ENCODE peak calls at places on chromosomes 16 and 17, in four cellular contexts. One of them, this sample, is unnamed.

GRCh38 chr17:47131761-47132160 is 57.3 kb downstream of the CDC27 start:
- DNase-seq in endothelial cell of umbilical vein: no peak
- DNase-seq in IMR-90: peak; percentile 26
- DNase-seq in heart left ventricle: no peak
- DNase-seq in this sample: no peak

GRCh38 chr16:82965808-82966207 is 339.0 kb downstream of the CDH13 start:
- DNase-seq in endothelial cell of umbilical vein: no peak
- DNase-seq in IMR-90: no peak
- DNase-seq in heart left ventricle: no peak
- DNase-seq in this sample: no peak

GRCh38 chr17:42568341-42569111 is 1.6 kb downstream of the MLX start:
- DNase-seq in endothelial cell of umbilical vein: no peak
- DNase-seq in IMR-90: no peak
- DNase-seq in heart left ventricle: no peak
- DNase-seq in this sample: no peak

GRCh38 chr17:44759096-44759915 is 518 bp downstream of the ADAM11 start:
- DNase-seq in endothelial cell of umbilical vein: no peak
- DNase-seq in IMR-90: no peak
- DNase-seq in heart left ventricle: peak; percentile 27
- DNase-seq in this sample: no peak

GRCh38 chr17:50501054-50501453 is 7.2 kb upstream of the MYCBPAP start:
- DNase-seq in endothelial cell of umbilical vein: peak; percentile 42
- DNase-seq in IMR-90: no peak
- DNase-seq in heart left ventricle: no peak
- DNase-seq in this sample: no peak

GRCh38 chr17:7021993-7022778 is 664 bp upstream of the BCL6B start:
- DNase-seq in endothelial cell of umbilical vein: peak; percentile 97
- DNase-seq in IMR-90: peak; percentile 36
- DNase-seq in heart left ventricle: peak; percentile 85
- DNase-seq in this sample: peak; percentile 71

GRCh38 chr16:68396481-68396880 is 51.8 kb downstream of the SMPD3 start:
- DNase-seq in endothelial cell of umbilical vein: peak; percentile 43
- DNase-seq in IMR-90: peak; percentile 58
- DNase-seq in heart left ventricle: no peak
- DNase-seq in this sample: no peak

GRCh38 chr16:8924214-8924613 is 39.5 kb downstream of the USP7 start:
- DNase-seq in endothelial cell of umbilical vein: no peak
- DNase-seq in IMR-90: no peak
- DNase-seq in heart left ventricle: peak; percentile 72
- DNase-seq in this sample: no peak

GRCh38 chr16:10575506-10576130 is 4.8 kb downstream of the EMP2 start:
- DNase-seq in endothelial cell of umbilical vein: no peak
- DNase-seq in IMR-90: no peak
- DNase-seq in heart left ventricle: no peak
- DNase-seq in this sample: no peak

GRCh38 chr17:20263595-20263994 is 203.7 kb downstream of the LGALS9B start:
- DNase-seq in endothelial cell of umbilical vein: no peak
- DNase-seq in IMR-90: peak; percentile 61
- DNase-seq in heart left ventricle: no peak
- DNase-seq in this sample: no peak

GRCh38 chr17:71438631-71439146 is 682.1 kb upstream of the SOX9 start:
- DNase-seq in endothelial cell of umbilical vein: peak; percentile 1
- DNase-seq in IMR-90: peak; percentile 98
- DNase-seq in heart left ventricle: no peak
- DNase-seq in this sample: no peak

GRCh38 chr17:4270746-4271145 is 7.0 kb upstream of the ANKFY1 start:
- DNase-seq in endothelial cell of umbilical vein: no peak
- DNase-seq in IMR-90: no peak
- DNase-seq in heart left ventricle: no peak
- DNase-seq in this sample: no peak

GRCh38 chr16:88357306-88358032 is 25.3 kb upstream of the ZNF469 start:
- DNase-seq in endothelial cell of umbilical vein: no peak
- DNase-seq in IMR-90: no peak
- DNase-seq in heart left ventricle: no peak
- DNase-seq in this sample: no peak

GRCh38 chr16:10558746-10559641 is 21.4 kb downstream of the EMP2 start:
- DNase-seq in endothelial cell of umbilical vein: peak; percentile 52
- DNase-seq in IMR-90: no peak
- DNase-seq in heart left ventricle: peak; percentile 86
- DNase-seq in this sample: peak; percentile 65

GRCh38 chr17:77489898-77490265 is 349.1 kb downstream of the SEC14L1 start:
- DNase-seq in endothelial cell of umbilical vein: no peak
- DNase-seq in IMR-90: no peak
- DNase-seq in heart left ventricle: peak; percentile 95
- DNase-seq in this sample: peak; percentile 96

GRCh38 chr17:74156878-74157277 is 46.6 kb upstream of the RPL38 start:
- DNase-seq in endothelial cell of umbilical vein: no peak
- DNase-seq in IMR-90: no peak
- DNase-seq in heart left ventricle: no peak
- DNase-seq in this sample: no peak

GRCh38 chr17:33927732-33928133 is 327.4 kb upstream of the CCL2 start:
- DNase-seq in endothelial cell of umbilical vein: no peak
- DNase-seq in IMR-90: peak; percentile 29
- DNase-seq in heart left ventricle: no peak
- DNase-seq in this sample: no peak

GRCh38 chr16:66668777-66669444 is 27.6 kb downstream of the CMTM4 start:
- DNase-seq in endothelial cell of umbilical vein: no peak
- DNase-seq in IMR-90: peak; percentile 66
- DNase-seq in heart left ventricle: no peak
- DNase-seq in this sample: no peak

GRCh38 chr16:58306327-58306726 is 11.5 kb upstream of the PRSS54 start:
- DNase-seq in endothelial cell of umbilical vein: peak; percentile 30
- DNase-seq in IMR-90: peak; percentile 24
- DNase-seq in heart left ventricle: no peak
- DNase-seq in this sample: no peak

GRCh38 chr17:61390479-61390791 is 9.2 kb upstream of the TBX2 start:
- DNase-seq in endothelial cell of umbilical vein: no peak
- DNase-seq in IMR-90: no peak
- DNase-seq in heart left ventricle: peak; percentile 35
- DNase-seq in this sample: no peak
- H3K27me3 ChIP-seq in endothelial cell of umbilical vein: peaks cover 13% of the 10 kb centered on the region
- H3K27me3 ChIP-seq in IMR-90: no peaks in the 10 kb centered on the region
- H3K27me3 ChIP-seq in heart left ventricle: peaks cover under 1% of the 10 kb centered on the region
- H3K27me3 ChIP-seq in this sample: no peaks in the 10 kb centered on the region

GRCh38 chr16:26053889-26054288 is 362.1 kb downstream of the HS3ST4 start:
- DNase-seq in endothelial cell of umbilical vein: no peak
- DNase-seq in IMR-90: no peak
- DNase-seq in heart left ventricle: no peak
- DNase-seq in this sample: no peak
- H3K4me1 ChIP-seq in endothelial cell of umbilical vein: no peaks in the 10 kb centered on the region
- H3K4me1 ChIP-seq in IMR-90: no peaks in the 10 kb centered on the region
- H3K4me1 ChIP-seq in heart left ventricle: no peaks in the 10 kb centered on the region
- H3K4me1 ChIP-seq in this sample: no peaks in the 10 kb centered on the region

GRCh38 chr16:30561212-30561816 is 3.1 kb upstream of the ZNF764 start:
- DNase-seq in endothelial cell of umbilical vein: peak; percentile 31
- DNase-seq in IMR-90: no peak
- DNase-seq in heart left ventricle: peak; percentile 58
- DNase-seq in this sample: no peak
- TF ChIP-seq POLR2A in endothelial cell of umbilical vein: peak; percentile 39
- TF ChIP-seq POLR2A in IMR-90: no peak
- TF ChIP-seq POLR2A in heart left ventricle: no peak
- TF ChIP-seq POLR2A in this sample: no peak

DNA sequence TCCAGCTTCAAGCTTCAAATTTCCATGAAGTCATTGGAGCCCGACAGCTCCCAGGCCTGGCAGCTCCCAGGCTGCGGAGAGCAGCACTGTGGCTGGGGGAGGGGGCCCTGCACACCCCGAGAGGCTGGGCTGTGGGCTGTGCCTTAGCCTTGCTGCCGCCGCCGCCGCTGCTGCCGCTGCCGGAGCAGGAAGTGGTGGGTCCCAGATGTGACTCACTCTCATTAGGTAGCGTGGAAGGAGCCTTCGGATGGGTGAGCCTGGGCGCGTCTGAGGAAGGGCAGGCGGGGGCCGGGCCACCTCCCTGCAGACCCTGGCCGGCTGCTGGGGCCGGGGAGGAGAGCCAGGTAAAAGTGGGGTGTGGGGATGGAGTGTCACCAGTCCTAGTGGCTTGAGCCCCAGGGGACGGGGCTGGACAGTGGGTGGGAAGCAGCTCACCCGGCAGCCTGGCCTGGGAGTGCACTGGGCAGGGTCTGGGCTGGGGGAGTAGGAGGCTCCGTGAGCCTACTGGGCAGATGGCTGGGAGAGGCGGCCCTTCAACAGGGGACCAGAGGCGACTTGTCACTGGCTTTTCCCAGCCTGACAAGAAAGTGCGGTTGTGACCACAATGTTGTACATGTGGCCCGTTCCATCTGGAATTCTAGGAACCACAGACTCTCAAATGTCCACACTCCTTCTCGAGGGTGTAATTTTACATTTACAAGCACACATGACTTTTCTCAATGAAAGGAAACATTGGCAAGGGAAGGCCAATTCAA is at the start of gene ADCY7:
- DNase-seq in endothelial cell of umbilical vein: peak; percentile 38
- DNase-seq in IMR-90: peak; percentile 78
- DNase-seq in heart left ventricle: peak; percentile 76
- DNase-seq in this sample: peak; percentile 41
- H3K27me3 ChIP-seq in endothelial cell of umbilical vein: no peaks in the 10 kb centered on the region
- H3K27me3 ChIP-seq in IMR-90: peaks cover 4% of the 10 kb centered on the region
- H3K27me3 ChIP-seq in heart left ventricle: no peaks in the 10 kb centered on the region
- H3K27me3 ChIP-seq in this sample: no peaks in the 10 kb centered on the region

DNA sequence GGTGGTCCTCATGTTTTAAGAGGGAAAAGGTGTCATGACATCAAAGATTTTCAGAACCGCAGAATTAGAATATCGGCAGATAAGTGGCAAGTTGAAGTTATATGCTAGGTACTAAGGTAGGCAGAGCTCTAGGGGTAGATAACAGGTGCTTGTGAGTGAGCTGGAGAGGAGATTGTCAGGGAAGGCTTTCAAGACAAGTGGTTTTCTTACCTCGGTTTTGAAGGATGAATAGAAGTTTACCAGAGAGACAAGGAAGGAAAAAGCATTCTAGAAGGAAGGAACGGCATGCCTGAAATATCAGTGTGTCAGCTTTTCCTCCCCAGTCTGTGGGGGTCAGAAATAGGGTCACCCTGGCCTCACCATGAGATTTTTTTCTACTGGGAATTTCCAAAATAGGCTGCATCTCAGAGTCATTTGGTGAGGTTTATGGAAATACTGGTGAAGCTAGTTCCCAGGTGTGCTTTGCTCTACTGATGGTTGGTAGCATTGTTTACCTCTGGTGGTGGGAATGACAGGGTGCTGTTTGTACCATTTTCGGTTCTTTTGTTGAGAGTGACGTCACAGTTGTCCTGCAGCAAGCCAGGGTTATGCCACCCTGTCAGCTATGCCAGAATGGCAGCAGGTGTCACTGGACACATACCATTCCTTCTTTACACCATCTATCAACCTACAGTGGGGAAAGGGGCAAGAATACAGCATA is 112.5 kb downstream of the MSI2 start:
- DNase-seq in endothelial cell of umbilical vein: peak; percentile 5
- DNase-seq in IMR-90: no peak
- DNase-seq in heart left ventricle: no peak
- DNase-seq in this sample: no peak
- H3K4me1 ChIP-seq in endothelial cell of umbilical vein: peaks cover 15% of the 10 kb centered on the region
- H3K4me1 ChIP-seq in IMR-90: peaks cover 13% of the 10 kb centered on the region
- H3K4me1 ChIP-seq in heart left ventricle: peaks cover 61% of the 10 kb centered on the region
- H3K4me1 ChIP-seq in this sample: peaks cover 73% of the 10 kb centered on the region

DNA sequence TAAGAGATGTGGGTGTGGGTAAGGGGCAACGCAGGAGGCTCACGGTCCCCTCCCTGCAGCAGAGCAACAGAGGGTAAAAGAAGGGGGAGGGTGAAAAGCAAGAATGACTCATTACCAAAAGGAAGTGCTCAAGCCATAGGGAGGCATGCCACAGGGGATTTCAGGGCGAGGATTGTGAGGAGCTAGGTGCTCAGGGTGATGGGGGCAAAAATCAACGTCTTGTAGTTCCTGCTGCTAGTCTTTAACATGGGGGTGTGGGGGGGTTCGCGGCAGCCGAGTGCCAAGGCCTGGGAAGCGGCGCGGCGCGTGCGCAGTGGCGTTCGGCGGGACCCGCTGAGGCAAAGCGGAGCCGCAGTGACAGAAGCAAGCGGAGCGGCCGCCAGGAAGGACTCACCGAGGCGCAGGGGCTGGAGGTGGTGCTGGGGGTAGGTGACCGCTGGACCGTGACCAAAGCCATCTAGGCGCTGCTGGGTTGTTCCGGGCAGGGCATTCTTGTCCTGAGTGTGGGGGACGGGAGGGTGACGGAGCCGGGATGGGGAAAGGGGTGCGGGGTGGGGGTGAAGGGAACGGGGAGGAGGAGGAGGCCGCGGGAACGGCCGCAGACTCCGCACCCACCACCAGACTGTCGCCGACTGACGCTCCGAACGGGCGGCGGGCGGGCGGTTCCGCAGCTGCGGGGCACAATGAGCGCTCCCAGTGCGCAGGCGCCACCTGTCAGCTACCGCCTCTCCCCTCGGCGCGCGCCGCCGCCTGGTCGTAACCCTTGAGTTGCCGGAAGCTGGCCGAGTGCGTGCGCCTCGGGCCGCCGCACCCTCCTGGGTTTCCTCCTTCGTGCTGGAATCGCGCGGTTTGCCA is at the start of gene SSH2:
- DNase-seq in endothelial cell of umbilical vein: peak; percentile 83
- DNase-seq in IMR-90: peak; percentile 73
- DNase-seq in heart left ventricle: peak; percentile 93
- DNase-seq in this sample: peak; percentile 84
- TF ChIP-seq POLR2A in endothelial cell of umbilical vein: peak; percentile 70
- TF ChIP-seq POLR2A in IMR-90: no peak
- TF ChIP-seq POLR2A in heart left ventricle: no peak
- TF ChIP-seq POLR2A in this sample: peak; percentile 74

GRCh38 chr16:48011466-48011865 is 144.3 kb downstream of the ABCC12 start:
- DNase-seq in endothelial cell of umbilical vein: no peak
- DNase-seq in IMR-90: no peak
- DNase-seq in heart left ventricle: no peak
- DNase-seq in this sample: no peak

GRCh38 chr16:48013476-48013875 is 142.3 kb downstream of the ABCC12 start:
- DNase-seq in endothelial cell of umbilical vein: no peak
- DNase-seq in IMR-90: no peak
- DNase-seq in heart left ventricle: no peak
- DNase-seq in this sample: no peak

GRCh38 chr16:48011888-48012658 is 143.7 kb downstream of the ABCC12 start:
- DNase-seq in endothelial cell of umbilical vein: no peak
- DNase-seq in IMR-90: no peak
- DNase-seq in heart left ventricle: no peak
- DNase-seq in this sample: no peak

GRCh38 chr16:48003226-48003907 is 152.4 kb downstream of the ABCC12 start:
- DNase-seq in endothelial cell of umbilical vein: no peak
- DNase-seq in IMR-90: no peak
- DNase-seq in heart left ventricle: no peak
- DNase-seq in this sample: no peak

GRCh38 chr16:48008011-48008410 is 147.8 kb downstream of the ABCC12 start:
- DNase-seq in endothelial cell of umbilical vein: no peak
- DNase-seq in IMR-90: no peak
- DNase-seq in heart left ventricle: no peak
- DNase-seq in this sample: no peak
- H3K27me3 ChIP-seq in endothelial cell of umbilical vein: no peaks in the 10 kb centered on the region
- H3K27me3 ChIP-seq in IMR-90: peaks cover 6% of the 10 kb centered on the region
- H3K27me3 ChIP-seq in heart left ventricle: no peaks in the 10 kb centered on the region
- H3K27me3 ChIP-seq in this sample: no peaks in the 10 kb centered on the region

DNA sequence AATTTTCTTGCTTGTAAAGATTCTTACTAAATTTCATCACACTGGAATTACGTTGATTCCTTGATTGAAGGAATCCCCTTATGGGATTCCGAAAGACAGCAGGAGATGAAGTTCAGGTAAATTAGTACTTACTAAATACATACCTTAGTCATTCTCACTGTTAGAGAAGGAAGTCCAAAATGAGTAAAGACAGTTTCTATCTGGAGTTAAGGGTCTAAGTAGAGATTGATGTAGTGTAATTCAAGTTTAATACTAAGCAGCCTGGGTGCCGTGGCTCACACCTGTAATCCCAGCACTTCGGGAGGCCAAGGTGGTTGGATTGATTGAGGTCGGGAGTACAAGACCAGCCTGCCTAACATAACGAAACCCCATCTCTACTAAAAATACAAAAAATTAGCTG is 9.6 kb downstream of the DDX42 start:
- DNase-seq in endothelial cell of umbilical vein: no peak
- DNase-seq in IMR-90: no peak
- DNase-seq in heart left ventricle: no peak
- DNase-seq in this sample: no peak
- H3K4me1 ChIP-seq in endothelial cell of umbilical vein: peaks cover 10% of the 10 kb centered on the region
- H3K4me1 ChIP-seq in IMR-90: peaks cover 8% of the 10 kb centered on the region
- H3K4me1 ChIP-seq in heart left ventricle: peaks cover 14% of the 10 kb centered on the region
- H3K4me1 ChIP-seq in this sample: peaks cover 29% of the 10 kb centered on the region